ENCODE peak calls at places on chromosome 2, in five cellular contexts. A is body of pancreas, H is mesendoderm, Q is cardiac muscle cell, B is adrenal gland. Y is an unnamed sample.

GRCh38 chr2:217666338-217666737 is 336.5 kb downstream of the TNS1 start:
- DNase-seq in H (no peak), A (no peak), Q (no peak), B (no peak), Y (no peak)

GRCh38 chr2:110770696-110771425 is 38.5 kb downstream of the ACOXL start:
- DNase-seq in A (peak), H (peak), Q (peak), B (no peak), Y (no peak)

GRCh38 chr2:215933141-215933540 is 80.2 kb downstream of the MREG start:
- DNase-seq in H (no peak), B (no peak), Q (no peak), A (no peak), Y (no peak)

GRCh38 chr2:105919826-105920225 is 175.1 kb downstream of the NCK2 start:
- DNase-seq in Q (no peak), B (no peak), A (no peak), H (peak), Y (no peak)

GRCh38 chr2:207289295-207290018 is 123.7 kb upstream of the KLF7 start:
- DNase-seq in B (no peak), A (no peak), H (no peak), Q (no peak), Y (no peak)

GRCh38 chr2:65686928-65687521 is 254.6 kb upstream of the SPRED2 start:
- DNase-seq in A (no peak), B (no peak), H (peak), Q (no peak), Y (no peak)

GRCh38 chr2:72963423-72964145 is 46.3 kb downstream of the EMX1 start:
- DNase-seq in Q (no peak), H (peak), B (no peak), A (no peak), Y (no peak)

GRCh38 chr2:125386074-125386473 is 1269.9 kb upstream of the GYPC start:
- DNase-seq in A (no peak), H (peak), Q (no peak), B (no peak), Y (no peak)

GRCh38 chr2:158131483-158131912 is 29.8 kb downstream of the UPP2 start:
- DNase-seq in Q (no peak), A (no peak), H (no peak), B (no peak), Y (no peak)

GRCh38 chr2:46075848-46076247 is 221.4 kb upstream of the EPAS1 start:
- DNase-seq in Q (no peak), A (no peak), B (no peak), H (no peak), Y (no peak)

GRCh38 chr2:209456489-209456888 is 32.6 kb downstream of the MAP2 start:
- DNase-seq in A (no peak), H (no peak), Q (no peak), B (no peak), Y (no peak)

GRCh38 chr2:141497262-141497661 is 633.6 kb downstream of the LRP1B start:
- DNase-seq in A (no peak), Q (no peak), H (no peak), B (no peak), Y (no peak)

GRCh38 chr2:158618859-158619490 is 162.2 kb downstream of the PKP4 start:
- DNase-seq in A (no peak), Q (no peak), H (peak), B (no peak), Y (no peak)

GRCh38 chr2:13858626-13859025 is 773.9 kb upstream of the LRATD1 start:
- DNase-seq in B (no peak), H (peak), Q (no peak), A (no peak), Y (no peak)

GRCh38 chr2:120650022-120650644 is 85.5 kb upstream of the GLI2 start:
- DNase-seq in B (no peak), A (no peak), Q (no peak), H (no peak), Y (no peak)

DNA sequence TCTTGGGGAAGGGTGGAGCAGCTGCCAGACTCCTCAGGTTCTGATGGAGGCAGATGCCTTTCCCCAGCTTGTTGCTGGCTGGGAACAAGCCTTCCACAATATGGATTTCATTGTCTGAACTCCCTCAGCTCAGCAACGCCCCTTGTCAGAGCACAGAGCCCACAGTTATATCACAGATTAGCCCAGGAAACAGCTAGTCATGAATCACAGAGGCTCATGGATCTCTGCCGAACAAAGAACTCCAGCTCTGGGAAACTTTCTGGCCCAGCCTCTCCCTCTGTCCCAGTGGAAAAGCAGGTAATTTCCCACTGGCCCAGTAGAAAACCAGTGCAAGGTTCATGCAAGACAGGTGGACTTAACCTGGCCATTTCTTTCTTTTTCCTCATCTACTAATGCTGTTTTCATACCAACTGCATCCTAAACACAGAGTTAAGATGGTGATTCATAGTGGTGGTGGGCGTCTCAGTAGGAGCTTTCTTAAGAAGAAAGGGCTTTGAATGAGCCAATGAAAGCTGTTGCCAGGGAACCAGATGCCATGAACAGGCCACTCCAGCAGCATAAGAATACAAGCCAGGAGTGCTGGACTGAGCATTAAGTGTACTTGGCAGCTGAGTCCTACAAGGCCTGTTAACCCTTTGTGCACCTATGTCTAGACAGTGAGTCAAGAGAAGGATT is 8.7 kb upstream of the KIAA2012 start:
- DNase-seq in A (no peak), B (no peak), Q (peak), H (peak), Y (no peak)
- H3K27ac ChIP-seq in A (no peak), B (no peak), Q (no peak), H (no peak), Y (no peak)

DNA sequence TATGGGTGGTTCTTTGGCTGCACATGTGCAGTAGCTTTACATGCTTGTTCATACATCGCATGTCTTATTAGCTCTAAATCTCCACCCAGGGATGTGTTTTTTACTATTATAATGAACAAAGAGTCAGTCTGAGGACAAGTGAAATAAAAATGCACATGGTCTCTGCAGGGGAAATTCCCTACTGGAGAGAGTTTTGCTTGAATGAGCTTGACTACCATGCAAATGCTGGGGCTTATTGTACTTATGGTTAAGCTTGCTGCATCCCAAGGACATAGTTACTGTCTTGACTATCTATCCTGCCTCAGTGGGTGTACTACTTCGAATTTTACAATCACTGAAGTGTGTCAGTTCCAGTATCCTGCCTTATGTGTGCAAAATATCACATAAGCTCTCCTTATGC is 362.7 kb downstream of the TDRD15 start:
- DNase-seq in A (no peak), B (no peak), Q (no peak), H (no peak), Y (no peak)
- H3K27ac ChIP-seq in A (no peak), B (no peak), Q (no peak), H (no peak), Y (no peak)

GRCh38 chr2:218796691-218797090 is 14.7 kb downstream of the CYP27A1 start:
- DNase-seq in A (no peak), B (no peak), H (no peak), Q (no peak), Y (no peak)

GRCh38 chr2:218804817-218805216 is 22.9 kb downstream of the CYP27A1 start:
- DNase-seq in A (no peak), Q (no peak), H (no peak), B (no peak), Y (no peak)

GRCh38 chr2:218802595-218802994 is 20.6 kb downstream of the CYP27A1 start:
- DNase-seq in A (no peak), B (no peak), Q (no peak), H (no peak), Y (no peak)

GRCh38 chr2:218799990-218800389 is 18.0 kb downstream of the CYP27A1 start:
- DNase-seq in A (no peak), H (peak), B (no peak), Q (peak), Y (no peak)

GRCh38 chr2:218798767-218799504 is 17.0 kb downstream of the CYP27A1 start:
- DNase-seq in B (no peak), Q (peak), H (peak), A (no peak), Y (no peak)
- H3K27ac ChIP-seq in B (no peak), Q (peak), H (peak), A (no peak), Y (no peak)

GRCh38 chr2:48845719-48846118 is 90.2 kb upstream of the LHCGR start:
- DNase-seq in Q (no peak), B (no peak), H (no peak), A (no peak), Y (no peak)

GRCh38 chr2:48849770-48850169 is 94.2 kb upstream of the LHCGR start:
- DNase-seq in H (no peak), A (no peak), B (no peak), Q (no peak), Y (no peak)

GRCh38 chr2:48841126-48841525 is 85.6 kb upstream of the LHCGR start:
- DNase-seq in Q (no peak), A (no peak), B (no peak), H (no peak), Y (no peak)

DNA sequence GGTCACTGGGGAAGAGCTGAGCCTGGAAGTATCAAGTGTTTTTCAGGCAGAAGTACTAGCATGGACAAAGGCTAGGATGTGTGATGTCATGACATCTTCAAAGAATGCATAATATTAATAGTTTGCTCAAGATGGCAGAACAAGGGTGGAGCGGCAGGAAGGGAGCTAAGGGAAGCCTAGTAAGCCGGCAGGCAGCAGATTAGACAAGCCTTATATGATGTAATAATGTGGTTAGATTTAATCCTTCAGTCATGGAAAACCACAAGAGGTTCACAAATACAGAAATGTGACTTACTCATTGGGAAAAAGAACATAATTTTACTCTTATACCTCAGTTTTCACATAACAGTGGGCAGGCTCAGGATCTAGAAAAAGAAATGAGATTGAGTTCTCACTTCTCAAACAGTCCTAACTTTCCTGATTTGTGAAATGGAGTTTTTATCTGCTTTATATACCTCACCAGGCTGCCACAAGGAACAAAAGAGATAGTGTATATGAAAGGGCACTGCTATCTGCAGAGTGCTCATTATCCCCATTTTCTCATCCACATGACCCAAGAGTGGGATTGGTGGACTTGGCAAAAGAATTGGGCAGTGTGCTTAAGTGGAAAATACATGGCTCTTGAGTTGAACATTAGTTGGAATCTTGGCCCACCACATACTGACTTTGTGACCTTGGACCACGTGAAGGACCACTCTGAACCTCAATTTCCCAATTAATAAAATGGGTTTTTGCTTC is 89.1 kb upstream of the LHCGR start:
- DNase-seq in A (no peak), B (no peak), H (no peak), Q (no peak), Y (no peak)
- H3K27ac ChIP-seq in A (no peak), B (no peak), H (no peak), Q (no peak), Y (no peak)

DNA sequence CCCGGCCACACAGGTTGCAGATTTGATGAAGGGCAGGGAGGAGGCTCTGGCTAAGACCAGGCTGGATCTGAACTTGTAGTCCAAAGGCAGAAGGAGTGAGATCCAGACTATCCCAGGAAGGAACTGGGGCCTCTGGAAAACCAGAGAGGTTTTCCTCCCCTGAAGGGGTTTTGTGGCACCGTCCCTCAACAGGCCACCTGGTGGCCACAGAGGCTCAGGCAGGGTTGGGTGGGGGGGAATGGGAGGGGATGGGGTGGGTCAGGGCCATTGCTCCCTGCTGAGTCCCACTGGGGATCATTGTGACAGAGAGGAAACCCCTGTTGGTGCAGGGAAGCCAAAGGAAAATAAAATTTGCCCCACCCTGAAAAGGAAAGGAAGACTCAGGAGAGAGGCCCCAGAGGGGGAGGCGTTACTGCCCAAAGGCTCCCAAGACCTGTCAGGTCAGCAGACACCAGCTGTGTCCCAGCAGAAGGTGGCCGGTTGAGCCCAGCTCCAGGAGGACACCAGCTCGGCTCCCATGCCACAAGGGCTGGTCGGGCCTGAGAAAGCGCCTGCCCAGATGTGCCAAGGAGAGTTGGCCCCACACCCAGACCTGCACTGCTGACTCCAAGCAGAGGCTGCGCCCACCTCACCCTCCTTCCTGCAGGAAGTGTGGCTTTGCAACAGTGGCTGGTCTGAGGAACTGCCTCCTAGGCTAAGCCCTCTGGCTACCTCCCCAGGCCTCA is 37.3 kb upstream of the PTMA start:
- DNase-seq in A (no peak), Q (peak), B (no peak), H (peak), Y (no peak)
- H3K27ac ChIP-seq in A (peak), Q (peak), B (peak), H (peak), Y (no peak)

GRCh38 chr2:237879058-237879430 is 19.6 kb downstream of the RAMP1 start:
- DNase-seq in Q (no peak), A (no peak), B (no peak), H (no peak), Y (no peak)
- H3K27ac ChIP-seq in Q (no peak), A (peak), B (no peak), H (no peak), Y (no peak)

Y was measured in naive thymus-derived CD4-positive, alpha-beta T cell.